ENCODE peak calls at places on chromosomes 5 and 9, in five cellular contexts. One of them, this sample, is unnamed. For H3K4me1, the result is how much of the 10 kb centered on the place peaks cover.

GRCh38 chr9:129095170-129095667 is 14.3 kb downstream of the DOLPP1 start:
- DNase-seq in left ventricle myocardium inferior: no peak
- DNase-seq in cardiac muscle cell: no peak
- DNase-seq in testis: no peak
- DNase-seq in GM23338: no peak
- DNase-seq in this sample: no peak

GRCh38 chr9:4666042-4666699 is at the start of gene SPATA6L:
- DNase-seq in left ventricle myocardium inferior: peak
- DNase-seq in GM23338: peak
- DNase-seq in testis: peak
- DNase-seq in cardiac muscle cell: peak
- DNase-seq in this sample: peak

GRCh38 chr9:135468866-135469521 is 10.6 kb upstream of the PPP1R26 start:
- DNase-seq in GM23338: no peak
- DNase-seq in left ventricle myocardium inferior: no peak
- DNase-seq in testis: no peak
- DNase-seq in cardiac muscle cell: no peak
- DNase-seq in this sample: peak

GRCh38 chr5:131393498-131393968 is 129.7 kb downstream of the CDC42SE2 start:
- DNase-seq in testis: no peak
- DNase-seq in GM23338: no peak
- DNase-seq in cardiac muscle cell: peak
- DNase-seq in left ventricle myocardium inferior: no peak
- DNase-seq in this sample: no peak

GRCh38 chr5:173472164-173472563 is 143.9 kb upstream of the STC2 start:
- DNase-seq in GM23338: no peak
- DNase-seq in testis: peak
- DNase-seq in left ventricle myocardium inferior: peak
- DNase-seq in cardiac muscle cell: no peak
- DNase-seq in this sample: no peak

GRCh38 chr9:22343218-22343611 is 103.4 kb upstream of the DMRTA1 start:
- DNase-seq in cardiac muscle cell: no peak
- DNase-seq in testis: no peak
- DNase-seq in GM23338: no peak
- DNase-seq in left ventricle myocardium inferior: no peak
- DNase-seq in this sample: no peak

GRCh38 chr5:157116483-157116954 is 7.7 kb upstream of the HAVCR2 start:
- DNase-seq in left ventricle myocardium inferior: no peak
- DNase-seq in cardiac muscle cell: no peak
- DNase-seq in testis: no peak
- DNase-seq in GM23338: no peak
- DNase-seq in this sample: no peak

GRCh38 chr9:83440641-83441040 is 97.6 kb downstream of the FRMD3 start:
- DNase-seq in GM23338: no peak
- DNase-seq in cardiac muscle cell: no peak
- DNase-seq in testis: no peak
- DNase-seq in left ventricle myocardium inferior: no peak
- DNase-seq in this sample: no peak

GRCh38 chr9:137969008-137969407 is 91.4 kb downstream of the CACNA1B start:
- DNase-seq in left ventricle myocardium inferior: no peak
- DNase-seq in testis: no peak
- DNase-seq in GM23338: no peak
- DNase-seq in cardiac muscle cell: no peak
- DNase-seq in this sample: no peak

GRCh38 chr5:76084496-76085285 is 1.5 kb downstream of the SV2C start:
- DNase-seq in GM23338: peak
- DNase-seq in testis: peak
- DNase-seq in left ventricle myocardium inferior: no peak
- DNase-seq in cardiac muscle cell: peak
- DNase-seq in this sample: no peak

GRCh38 chr5:8020861-8021514 is 152.0 kb downstream of the MTRR start:
- DNase-seq in testis: no peak
- DNase-seq in left ventricle myocardium inferior: no peak
- DNase-seq in cardiac muscle cell: no peak
- DNase-seq in GM23338: no peak
- DNase-seq in this sample: no peak

GRCh38 chr9:81819859-81820546 is 108.2 kb upstream of the SPATA31D4 start:
- DNase-seq in GM23338: peak
- DNase-seq in left ventricle myocardium inferior: no peak
- DNase-seq in cardiac muscle cell: no peak
- DNase-seq in testis: peak
- DNase-seq in this sample: no peak

GRCh38 chr9:137297966-137298365 is 4.1 kb downstream of the NRARP start:
- DNase-seq in left ventricle myocardium inferior: no peak
- DNase-seq in testis: no peak
- DNase-seq in GM23338: no peak
- DNase-seq in cardiac muscle cell: no peak
- DNase-seq in this sample: no peak

GRCh38 chr5:103669615-103670014 is 107.0 kb upstream of the NUDT12 start:
- DNase-seq in testis: no peak
- DNase-seq in GM23338: no peak
- DNase-seq in cardiac muscle cell: no peak
- DNase-seq in left ventricle myocardium inferior: no peak
- DNase-seq in this sample: no peak

GRCh38 chr5:111486055-111486454 is 26.3 kb downstream of the STARD4 start:
- DNase-seq in cardiac muscle cell: no peak
- DNase-seq in testis: no peak
- DNase-seq in left ventricle myocardium inferior: no peak
- DNase-seq in GM23338: no peak
- DNase-seq in this sample: no peak

GRCh38 chr5:31048975-31049290 is 144.6 kb upstream of the CDH6 start:
- DNase-seq in cardiac muscle cell: no peak
- DNase-seq in GM23338: no peak
- DNase-seq in testis: no peak
- DNase-seq in left ventricle myocardium inferior: no peak
- DNase-seq in this sample: no peak

GRCh38 chr5:181181650-181182565 is 23.1 kb downstream of the TRIM7 start:
- DNase-seq in GM23338: peak
- DNase-seq in left ventricle myocardium inferior: peak
- DNase-seq in cardiac muscle cell: peak
- DNase-seq in testis: peak
- DNase-seq in this sample: peak

GRCh38 chr9:110440796-110441195 is 103.1 kb upstream of the TXNDC8 start:
- DNase-seq in testis: no peak
- DNase-seq in GM23338: no peak
- DNase-seq in cardiac muscle cell: no peak
- DNase-seq in left ventricle myocardium inferior: no peak
- DNase-seq in this sample: no peak

GRCh38 chr5:80174790-80175189 is 81.1 kb downstream of the SERINC5 start:
- DNase-seq in cardiac muscle cell: no peak
- DNase-seq in testis: peak
- DNase-seq in left ventricle myocardium inferior: no peak
- DNase-seq in GM23338: no peak
- DNase-seq in this sample: no peak

GRCh38 chr5:81303563-81303962 is 2.2 kb downstream of the ZCCHC9 start:
- DNase-seq in cardiac muscle cell: no peak
- DNase-seq in testis: no peak
- DNase-seq in left ventricle myocardium inferior: no peak
- DNase-seq in GM23338: no peak
- DNase-seq in this sample: no peak

GRCh38 chr5:93411716-93412115 is 169.3 kb downstream of the NR2F1-AS1 start:
- DNase-seq in left ventricle myocardium inferior: no peak
- DNase-seq in testis: no peak
- DNase-seq in GM23338: no peak
- DNase-seq in cardiac muscle cell: no peak
- DNase-seq in this sample: no peak

GRCh38 chr9:131578016-131578415 is 32.7 kb downstream of the PRRT1B start:
- DNase-seq in testis: no peak
- DNase-seq in left ventricle myocardium inferior: no peak
- DNase-seq in GM23338: no peak
- DNase-seq in cardiac muscle cell: no peak
- DNase-seq in this sample: no peak

GRCh38 chr5:61409568-61409967 is 77.5 kb downstream of the ZSWIM6 start:
- DNase-seq in left ventricle myocardium inferior: no peak
- DNase-seq in cardiac muscle cell: no peak
- DNase-seq in GM23338: no peak
- DNase-seq in testis: no peak
- DNase-seq in this sample: no peak

GRCh38 chr5:176995896-176996767 is 10.4 kb downstream of the UIMC1 start:
- DNase-seq in cardiac muscle cell: no peak
- DNase-seq in left ventricle myocardium inferior: no peak
- DNase-seq in testis: no peak
- DNase-seq in GM23338: no peak
- DNase-seq in this sample: no peak

GRCh38 chr9:20618361-20618799 is 3.9 kb downstream of the MLLT3 start:
- DNase-seq in testis: no peak
- DNase-seq in cardiac muscle cell: no peak
- DNase-seq in left ventricle myocardium inferior: no peak
- DNase-seq in GM23338: no peak
- DNase-seq in this sample: no peak

GRCh38 chr9:136729144-136729543 is 13.6 kb downstream of the LCN10 start:
- DNase-seq in GM23338: no peak
- DNase-seq in cardiac muscle cell: no peak
- DNase-seq in left ventricle myocardium inferior: no peak
- DNase-seq in testis: no peak
- DNase-seq in this sample: no peak

GRCh38 chr5:80644900-80645299 is 9.6 kb upstream of the MSH3 start:
- DNase-seq in GM23338: no peak
- DNase-seq in testis: no peak
- DNase-seq in left ventricle myocardium inferior: no peak
- DNase-seq in cardiac muscle cell: peak
- DNase-seq in this sample: no peak

GRCh38 chr9:20112367-20112766 is 323.5 kb upstream of the SLC24A2 start:
- DNase-seq in testis: no peak
- DNase-seq in GM23338: no peak
- DNase-seq in left ventricle myocardium inferior: no peak
- DNase-seq in cardiac muscle cell: no peak
- DNase-seq in this sample: no peak

GRCh38 chr9:134225186-134225585 is 60.8 kb upstream of the RNU6ATAC start:
- DNase-seq in GM23338: no peak
- DNase-seq in testis: no peak
- DNase-seq in left ventricle myocardium inferior: no peak
- DNase-seq in cardiac muscle cell: no peak
- DNase-seq in this sample: no peak

GRCh38 chr5:10577371-10578291 is 13.8 kb downstream of the ANKRD33B start:
- DNase-seq in testis: peak
- DNase-seq in cardiac muscle cell: peak
- DNase-seq in left ventricle myocardium inferior: peak
- DNase-seq in GM23338: no peak
- DNase-seq in this sample: no peak

GRCh38 chr5:10576790-10577189 is 12.9 kb downstream of the ANKRD33B start:
- DNase-seq in GM23338: no peak
- DNase-seq in testis: peak
- DNase-seq in left ventricle myocardium inferior: no peak
- DNase-seq in cardiac muscle cell: no peak
- DNase-seq in this sample: no peak

GRCh38 chr5:10578292-10578663 is 14.4 kb downstream of the ANKRD33B start:
- DNase-seq in testis: peak
- DNase-seq in left ventricle myocardium inferior: no peak
- DNase-seq in cardiac muscle cell: no peak
- DNase-seq in GM23338: no peak
- DNase-seq in this sample: no peak

GRCh38 chr5:10578869-10579268 is 15.0 kb downstream of the ANKRD33B start:
- DNase-seq in testis: peak
- DNase-seq in cardiac muscle cell: no peak
- DNase-seq in GM23338: no peak
- DNase-seq in left ventricle myocardium inferior: no peak
- DNase-seq in this sample: peak

DNA sequence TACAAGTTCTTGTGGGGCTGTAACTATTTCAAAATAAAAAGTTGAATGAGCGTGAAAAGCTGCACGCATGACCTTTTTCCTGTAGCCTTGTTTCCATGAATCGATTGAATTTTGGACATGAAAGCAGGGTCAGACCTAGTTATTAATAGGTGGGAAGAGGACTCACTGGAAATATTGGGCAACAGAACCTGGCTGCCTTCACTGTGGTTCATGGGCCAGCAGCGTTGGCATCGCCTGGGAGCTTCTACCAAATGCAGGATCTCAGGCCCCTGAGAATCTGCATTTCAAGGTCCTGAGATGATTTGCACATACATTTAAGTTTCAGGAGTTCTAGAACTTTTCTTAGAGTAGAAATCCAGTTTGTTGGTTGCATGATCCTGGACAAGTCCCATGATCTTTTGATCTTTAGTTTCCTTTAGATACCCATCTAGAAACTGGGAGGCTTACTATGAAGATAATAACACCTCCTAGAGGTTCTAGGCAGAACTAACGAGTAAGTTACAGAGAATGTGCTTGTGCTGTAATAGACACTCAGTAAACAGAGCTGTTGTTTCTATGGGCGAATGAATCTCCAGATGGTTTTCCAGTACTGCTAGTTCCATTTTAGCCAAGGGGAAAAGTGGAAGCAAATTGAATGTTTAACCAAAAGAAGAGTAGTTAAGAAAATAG is 12.4 kb downstream of the ANKRD33B start:
- DNase-seq in cardiac muscle cell: no peak
- DNase-seq in GM23338: no peak
- DNase-seq in left ventricle myocardium inferior: no peak
- DNase-seq in testis: peak
- DNase-seq in this sample: no peak
- H3K4me1 ChIP-seq in cardiac muscle cell: under half
- H3K4me1 ChIP-seq in GM23338: under half
- H3K4me1 ChIP-seq in left ventricle myocardium inferior: under half
- H3K4me1 ChIP-seq in testis: under half
- H3K4me1 ChIP-seq in this sample: under half

GRCh38 chr5:132468665-132469379 is 21.8 kb downstream of the IRF1 start:
- DNase-seq in GM23338: no peak
- DNase-seq in testis: no peak
- DNase-seq in cardiac muscle cell: no peak
- DNase-seq in left ventricle myocardium inferior: no peak
- DNase-seq in this sample: no peak
- H3K27ac ChIP-seq in GM23338: no peak
- H3K27ac ChIP-seq in testis: no peak
- H3K27ac ChIP-seq in cardiac muscle cell: no peak
- H3K27ac ChIP-seq in left ventricle myocardium inferior: no peak
- H3K27ac ChIP-seq in this sample: peak

DNA sequence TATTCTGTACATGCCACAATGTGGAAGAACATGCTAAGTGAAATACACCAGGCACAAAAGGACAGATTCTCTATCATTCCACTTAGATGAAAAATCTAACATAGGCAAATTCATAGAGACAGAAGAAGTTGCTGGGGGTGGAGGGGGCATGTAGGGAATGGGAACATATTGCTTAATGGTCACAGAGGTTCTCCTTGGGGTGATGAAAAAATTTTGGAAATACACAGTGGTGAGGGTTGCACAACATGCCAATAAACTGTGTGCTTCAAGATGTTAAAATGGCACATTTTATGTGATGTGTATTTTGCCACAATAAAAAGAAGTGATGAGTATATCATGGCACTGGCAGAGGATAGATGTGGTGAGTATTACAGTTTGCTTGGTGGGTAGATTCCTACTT is 111.9 kb downstream of the SUSD1 start:
- DNase-seq in left ventricle myocardium inferior: no peak
- DNase-seq in cardiac muscle cell: no peak
- DNase-seq in GM23338: no peak
- DNase-seq in testis: no peak
- DNase-seq in this sample: no peak
- H3K4me1 ChIP-seq in left ventricle myocardium inferior: half or more
- H3K4me1 ChIP-seq in cardiac muscle cell: under half
- H3K4me1 ChIP-seq in GM23338: under half
- H3K4me1 ChIP-seq in testis: under half
- H3K4me1 ChIP-seq in this sample: under half

DNA sequence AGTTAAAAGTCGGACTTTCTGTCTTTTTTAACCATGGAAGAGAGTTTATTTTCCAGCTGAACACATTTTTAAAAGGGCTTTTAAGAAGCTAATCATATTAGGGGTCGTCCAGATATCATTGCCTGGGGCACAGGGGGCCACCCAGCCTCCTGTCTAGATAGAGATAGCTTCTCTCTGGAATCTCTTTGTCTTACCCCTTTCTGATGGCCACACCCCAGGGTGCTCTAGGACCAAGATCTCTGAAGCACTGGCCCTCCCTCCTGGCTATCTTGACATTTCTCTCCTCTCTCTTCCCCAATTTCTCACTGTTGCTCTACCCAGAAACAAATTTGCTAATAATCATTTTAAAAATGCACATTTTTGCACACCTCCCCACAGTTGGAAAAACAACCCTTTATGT is 204.4 kb downstream of the NXNL2 start:
- DNase-seq in GM23338: no peak
- DNase-seq in cardiac muscle cell: no peak
- DNase-seq in left ventricle myocardium inferior: no peak
- DNase-seq in testis: no peak
- DNase-seq in this sample: no peak
- H3K27ac ChIP-seq in GM23338: no peak
- H3K27ac ChIP-seq in cardiac muscle cell: no peak
- H3K27ac ChIP-seq in left ventricle myocardium inferior: no peak
- H3K27ac ChIP-seq in testis: no peak
- H3K27ac ChIP-seq in this sample: no peak

This sample was measured in CD4-positive, CD25-positive, alpha-beta regulatory T cell.